ENCODE peak calls at places on chromosomes 3 and 15, in five cellular contexts. D is uterus, X is brain microvascular endothelial cell, P is GM20000, S is GM13976. R is an unnamed sample.

GRCh38 chr3:70861234-70861633 is 548.8 kb upstream of the MDFIC2 start:
- DNase-seq in D (no peak), X (peak; percentile 89), P (no peak), S (no peak), R (no peak)

GRCh38 chr3:184730924-184731323 is 19.1 kb upstream of the MAGEF1 start:
- DNase-seq in D (no peak), X (no peak), P (no peak), S (no peak), R (no peak)

GRCh38 chr3:24583004-24583403 is 88.4 kb upstream of the THRB start:
- DNase-seq in D (no peak), X (peak; percentile 10), P (no peak), S (no peak), R (no peak)

GRCh38 chr3:39189648-39190269 is 2.6 kb downstream of the XIRP1 start:
- DNase-seq in D (peak; percentile 56), X (peak; percentile 54), P (peak; percentile 77), S (peak; percentile 83), R (peak; percentile 86)

GRCh38 chr3:32109256-32109655 is 2.8 kb downstream of the GPD1L start:
- DNase-seq in D (peak; percentile 82), X (peak; percentile 9), P (no peak), S (no peak), R (no peak)

GRCh38 chr15:43132830-43133428 is 457 bp upstream of the TMEM62 start:
- DNase-seq in D (no peak), X (no peak), P (no peak), S (no peak), R (no peak)

GRCh38 chr3:159045279-159045678 is 243.4 kb downstream of the MFSD1 start:
- DNase-seq in D (no peak), X (no peak), P (no peak), S (no peak), R (no peak)

GRCh38 chr15:97691799-97692198 is 268.7 kb upstream of the ARRDC4 start:
- DNase-seq in D (no peak), X (no peak), P (no peak), S (no peak), R (no peak)

GRCh38 chr15:101107101-101107500 is 144.7 kb downstream of the CHSY1 start:
- DNase-seq in D (no peak), X (no peak), P (no peak), S (no peak), R (no peak)

GRCh38 chr15:53962646-53963561 is 15.3 kb upstream of the UNC13C start:
- DNase-seq in D (no peak), X (peak; percentile 41), P (no peak), S (no peak), R (no peak)

GRCh38 chr3:9826815-9827574 is 16.8 kb downstream of the RPUSD3 start:
- DNase-seq in D (no peak), X (no peak), P (no peak), S (no peak), R (no peak)

GRCh38 chr3:66851894-66852613 is 146.1 kb upstream of the KBTBD8 start:
- DNase-seq in D (no peak), X (peak; percentile 9), P (no peak), S (no peak), R (no peak)

GRCh38 chr15:48868018-48868417 is 9.9 kb upstream of the EID1 start:
- DNase-seq in D (no peak), X (no peak), P (no peak), S (no peak), R (no peak)

GRCh38 chr15:63501256-63502089 is 2.9 kb upstream of the USP3 start:
- DNase-seq in D (peak; percentile 87), X (peak; percentile 88), P (no peak), S (no peak), R (no peak)

GRCh38 chr3:189638276-189639031 is 7.3 kb downstream of the TP63 start:
- DNase-seq in D (no peak), X (no peak), P (no peak), S (no peak), R (no peak)

GRCh38 chr3:124143047-124143446 is 151.1 kb upstream of the ROPN1 start:
- DNase-seq in D (no peak), X (no peak), P (no peak), S (no peak), R (no peak)

GRCh38 chr15:35499723-35500122 is 46.2 kb downstream of the DPH6 start:
- DNase-seq in D (no peak), X (no peak), P (no peak), S (no peak), R (no peak)

GRCh38 chr3:168864107-168865021 is 768.6 kb upstream of the GOLIM4 start:
- DNase-seq in D (no peak), X (no peak), P (no peak), S (no peak), R (no peak)

GRCh38 chr3:24196526-24196925 is 251.4 kb downstream of the NR1D2 start:
- DNase-seq in D (no peak), X (no peak), P (no peak), S (no peak), R (no peak)

GRCh38 chr3:112814256-112814655 is 32.4 kb downstream of the CD200R1L start:
- DNase-seq in D (no peak), X (peak; percentile 61), P (no peak), S (no peak), R (no peak)
- TF ChIP-seq CTCF in D (peak; percentile 54), X (peak; percentile 60), P (no peak), S (peak; percentile 13), R (peak; percentile 35)

DNA sequence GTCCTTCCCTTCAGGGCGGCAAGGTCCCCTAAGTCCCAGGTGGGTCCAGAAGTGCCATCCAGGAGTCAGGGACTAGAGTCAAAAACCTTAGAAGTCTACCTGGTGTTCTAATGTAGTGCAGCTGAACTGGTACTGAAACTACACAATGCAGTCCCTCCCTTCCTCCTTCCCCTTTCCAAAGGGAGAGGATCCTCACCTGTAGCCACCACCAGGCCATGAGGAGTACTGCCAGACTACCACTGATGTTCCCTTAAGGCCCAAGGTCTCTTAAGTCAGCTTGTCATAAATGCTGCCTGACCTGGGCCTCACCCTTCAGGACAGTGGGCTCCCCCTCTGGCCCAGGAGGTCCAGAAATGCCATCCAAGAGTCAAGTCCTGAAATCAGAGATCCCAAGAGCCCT is 98.9 kb downstream of the ULK4 start:
- DNase-seq in D (no peak), X (no peak), P (no peak), S (no peak), R (no peak)
- TF ChIP-seq CTCF in D (no peak), X (peak; percentile 24), P (no peak), S (no peak), R (no peak)

DNA sequence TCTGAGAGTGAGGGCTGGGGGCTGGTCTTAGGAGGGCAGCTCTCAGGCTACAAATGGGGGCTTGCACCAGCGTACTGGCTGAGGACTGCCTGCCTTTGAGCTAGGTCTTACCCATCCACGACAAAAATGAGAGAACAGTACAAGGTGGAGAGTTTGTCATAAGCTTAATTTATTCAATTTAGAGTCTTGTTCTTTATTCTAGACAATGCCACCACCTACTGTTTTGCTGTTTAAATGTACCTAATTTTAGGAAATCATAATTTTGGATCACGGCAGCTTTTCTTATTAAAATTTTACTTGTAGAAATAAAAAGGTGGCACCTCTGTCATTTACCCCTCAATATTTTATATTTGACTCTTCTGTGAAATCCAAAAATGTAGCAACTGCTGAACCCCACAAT is 88.4 kb downstream of the SLCO3A1 start:
- DNase-seq in D (no peak), X (no peak), P (no peak), S (no peak), R (no peak)
- TF ChIP-seq CTCF in D (no peak), X (no peak), P (no peak), S (no peak), R (no peak)

GRCh38 chr15:70469651-70470555 is 293.5 kb downstream of the UACA start:
- DNase-seq in D (no peak), X (no peak), P (no peak), S (no peak), R (no peak)

GRCh38 chr15:70466305-70466704 is 297.1 kb downstream of the UACA start:
- DNase-seq in D (no peak), X (no peak), P (no peak), S (no peak), R (no peak)

GRCh38 chr15:70465812-70466211 is 297.5 kb downstream of the UACA start:
- DNase-seq in D (no peak), X (no peak), P (no peak), S (no peak), R (no peak)

GRCh38 chr15:70469182-70469581 is 294.2 kb downstream of the UACA start:
- DNase-seq in D (no peak), X (no peak), P (no peak), S (no peak), R (no peak)

DNA sequence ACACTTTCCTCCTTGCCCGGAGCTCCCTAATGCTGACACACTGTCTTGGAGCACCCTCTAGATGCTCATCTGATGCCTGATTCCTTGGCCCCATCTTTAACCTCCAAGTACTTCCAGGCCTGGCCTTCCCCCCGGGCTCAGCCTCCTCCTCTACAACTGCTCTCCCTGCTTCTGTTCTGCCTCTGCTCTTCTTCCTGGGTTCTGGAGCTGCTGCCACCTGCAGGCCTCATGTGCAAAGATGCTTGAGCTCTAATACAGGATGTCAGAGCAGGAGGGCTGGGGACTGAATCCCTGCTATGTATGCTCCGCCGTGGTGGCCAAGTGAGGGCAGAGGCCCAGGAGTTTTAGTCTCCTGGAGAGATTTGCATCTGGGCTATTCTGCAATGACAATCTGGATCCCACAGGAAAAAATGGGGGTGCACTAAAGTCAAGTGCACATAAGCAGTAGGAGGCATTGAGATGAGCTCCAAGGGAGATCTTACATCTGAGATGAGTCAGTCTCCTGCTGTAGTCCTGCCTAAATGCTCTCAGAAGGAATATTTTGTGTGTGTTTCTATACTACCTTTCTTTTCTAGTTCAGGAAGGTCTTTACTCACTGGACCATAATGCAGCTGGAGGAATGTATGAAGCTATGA is 296.3 kb downstream of the UACA start:
- DNase-seq in D (peak; percentile 48), X (peak; percentile 52), P (peak; percentile 69), S (peak; percentile 63), R (no peak)
- TF ChIP-seq CTCF in D (peak; percentile 32), X (peak; percentile 92), P (peak; percentile 80), S (peak; percentile 83), R (peak; percentile 87)

DNA sequence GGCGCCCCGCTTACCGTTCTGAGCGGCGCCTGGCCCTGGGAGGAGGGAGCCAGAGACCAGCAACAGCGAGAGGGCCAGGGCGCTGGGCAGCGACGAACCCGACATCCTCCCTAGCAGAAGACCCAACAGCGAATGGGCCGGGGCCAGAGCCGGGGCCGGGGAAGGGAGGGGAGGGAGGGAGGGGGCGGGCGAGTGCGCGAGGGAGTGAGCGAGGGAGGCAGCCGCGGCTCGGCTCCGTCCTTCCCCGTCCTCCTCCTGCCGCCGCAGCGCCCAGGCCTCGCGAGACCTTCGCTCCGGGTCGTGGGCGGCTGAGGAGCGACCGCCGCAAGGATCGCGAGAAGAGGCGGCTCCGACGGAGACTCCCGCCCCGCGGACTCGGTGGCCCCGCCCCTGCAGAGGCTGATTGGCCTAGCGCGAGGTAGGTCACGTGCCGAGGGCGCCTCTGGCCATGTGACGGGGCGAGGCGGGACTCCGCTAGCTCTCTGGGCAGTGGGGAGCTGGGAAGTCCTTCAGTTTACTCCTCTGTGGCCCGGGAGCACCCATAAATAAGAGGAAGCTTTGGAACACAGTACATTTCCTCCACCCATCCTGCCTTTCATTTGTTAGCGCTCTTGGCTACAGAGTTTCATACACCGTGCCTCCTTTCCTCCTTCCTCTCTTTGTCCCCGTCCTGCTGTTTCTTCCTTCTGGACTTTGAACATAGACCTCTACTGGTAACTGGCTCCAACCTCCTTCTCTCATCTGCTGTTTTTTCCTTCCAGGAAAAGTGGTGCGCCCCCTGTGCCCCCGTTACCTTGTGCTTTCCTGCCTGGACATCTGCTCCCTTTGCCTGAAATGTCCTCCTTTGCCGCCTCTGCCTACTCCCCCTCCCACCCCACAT is at the start of gene NPTN:
- DNase-seq in D (peak; percentile 99), X (peak; percentile 95), P (peak; percentile 96), S (peak; percentile 97), R (peak; percentile 95)
- TF ChIP-seq CTCF in D (no peak), X (peak; percentile 20), P (no peak), S (no peak), R (no peak)